ENCODE peak calls at places on chromosomes 11 and 22, in six cellular contexts. One of them, this sample, is unnamed.

GRCh38 chr11:113494021-113494420 is 18.8 kb upstream of the DRD2 start:
- DNase-seq in fibroblast of mammary gland: no peak
- DNase-seq in WTC11: no peak
- DNase-seq in epithelial cell of esophagus: no peak
- DNase-seq in iPS-NIHi11: no peak
- DNase-seq in GM19239: no peak
- DNase-seq in this sample: no peak

GRCh38 chr22:44884968-44885805 is 124.6 kb downstream of the PHF21B start:
- DNase-seq in fibroblast of mammary gland: no peak
- DNase-seq in iPS-NIHi11: peak
- DNase-seq in WTC11: no peak
- DNase-seq in epithelial cell of esophagus: no peak
- DNase-seq in GM19239: no peak
- DNase-seq in this sample: no peak

GRCh38 chr11:102664001-102664752 is 39.0 kb upstream of the MMP20 start:
- DNase-seq in GM19239: no peak
- DNase-seq in iPS-NIHi11: peak
- DNase-seq in epithelial cell of esophagus: no peak
- DNase-seq in WTC11: peak
- DNase-seq in fibroblast of mammary gland: no peak
- DNase-seq in this sample: no peak

GRCh38 chr11:58392741-58393140 is 13.9 kb downstream of the OR5B3 start:
- DNase-seq in GM19239: no peak
- DNase-seq in epithelial cell of esophagus: peak
- DNase-seq in fibroblast of mammary gland: no peak
- DNase-seq in iPS-NIHi11: no peak
- DNase-seq in WTC11: no peak
- DNase-seq in this sample: no peak

GRCh38 chr22:17788528-17789378 is 14.5 kb upstream of the BID start:
- DNase-seq in epithelial cell of esophagus: no peak
- DNase-seq in iPS-NIHi11: no peak
- DNase-seq in GM19239: no peak
- DNase-seq in WTC11: peak
- DNase-seq in fibroblast of mammary gland: no peak
- DNase-seq in this sample: no peak

GRCh38 chr11:10455637-10456487 is 798 bp downstream of the AMPD3 start:
- DNase-seq in GM19239: peak
- DNase-seq in epithelial cell of esophagus: peak
- DNase-seq in iPS-NIHi11: peak
- DNase-seq in WTC11: peak
- DNase-seq in fibroblast of mammary gland: peak
- DNase-seq in this sample: no peak

GRCh38 chr11:11426226-11426915 is 73.3 kb upstream of the CSNK2A3 start:
- DNase-seq in fibroblast of mammary gland: peak
- DNase-seq in WTC11: no peak
- DNase-seq in GM19239: no peak
- DNase-seq in epithelial cell of esophagus: peak
- DNase-seq in iPS-NIHi11: no peak
- DNase-seq in this sample: no peak

GRCh38 chr22:44625981-44626687 is 75.9 kb upstream of the PRR5 start:
- DNase-seq in epithelial cell of esophagus: peak
- DNase-seq in iPS-NIHi11: peak
- DNase-seq in fibroblast of mammary gland: peak
- DNase-seq in WTC11: peak
- DNase-seq in GM19239: peak
- DNase-seq in this sample: peak

GRCh38 chr11:78291754-78292108 is 103.0 kb downstream of the USP35 start:
- DNase-seq in fibroblast of mammary gland: no peak
- DNase-seq in epithelial cell of esophagus: no peak
- DNase-seq in iPS-NIHi11: no peak
- DNase-seq in WTC11: no peak
- DNase-seq in GM19239: no peak
- DNase-seq in this sample: no peak

GRCh38 chr22:35900483-35901168 is 128.0 kb downstream of the RBFOX2 start:
- DNase-seq in epithelial cell of esophagus: peak
- DNase-seq in iPS-NIHi11: no peak
- DNase-seq in fibroblast of mammary gland: peak
- DNase-seq in WTC11: no peak
- DNase-seq in GM19239: no peak
- DNase-seq in this sample: no peak

GRCh38 chr11:129373489-129373953 is 2.1 kb upstream of the BARX2 start:
- DNase-seq in iPS-NIHi11: no peak
- DNase-seq in epithelial cell of esophagus: peak
- DNase-seq in fibroblast of mammary gland: peak
- DNase-seq in GM19239: no peak
- DNase-seq in WTC11: peak
- DNase-seq in this sample: no peak

GRCh38 chr11:12212181-12212820 is 101.9 kb downstream of the MICAL2 start:
- DNase-seq in iPS-NIHi11: no peak
- DNase-seq in WTC11: no peak
- DNase-seq in epithelial cell of esophagus: no peak
- DNase-seq in fibroblast of mammary gland: peak
- DNase-seq in GM19239: no peak
- DNase-seq in this sample: no peak

GRCh38 chr11:67615455-67616430 is 9.0 kb downstream of the NDUFV1 start:
- DNase-seq in WTC11: peak
- DNase-seq in GM19239: peak
- DNase-seq in epithelial cell of esophagus: peak
- DNase-seq in iPS-NIHi11: peak
- DNase-seq in fibroblast of mammary gland: peak
- DNase-seq in this sample: no peak

GRCh38 chr11:66279092-66279797 is 1.3 kb downstream of the CNIH2 start:
- DNase-seq in fibroblast of mammary gland: no peak
- DNase-seq in WTC11: peak
- DNase-seq in iPS-NIHi11: no peak
- DNase-seq in epithelial cell of esophagus: no peak
- DNase-seq in GM19239: no peak
- DNase-seq in this sample: no peak

GRCh38 chr11:77851513-77851912 is 30.6 kb downstream of the AAMDC start:
- DNase-seq in WTC11: no peak
- DNase-seq in GM19239: no peak
- DNase-seq in iPS-NIHi11: no peak
- DNase-seq in fibroblast of mammary gland: no peak
- DNase-seq in epithelial cell of esophagus: no peak
- DNase-seq in this sample: no peak

GRCh38 chr11:8183136-8183535 is 14.3 kb upstream of the RIC3 start:
- DNase-seq in GM19239: no peak
- DNase-seq in fibroblast of mammary gland: peak
- DNase-seq in iPS-NIHi11: no peak
- DNase-seq in WTC11: no peak
- DNase-seq in epithelial cell of esophagus: no peak
- DNase-seq in this sample: no peak

GRCh38 chr22:16955678-16956210 is 52.3 kb downstream of the GAB4 start:
- DNase-seq in WTC11: no peak
- DNase-seq in fibroblast of mammary gland: peak
- DNase-seq in GM19239: no peak
- DNase-seq in epithelial cell of esophagus: no peak
- DNase-seq in iPS-NIHi11: no peak
- DNase-seq in this sample: no peak

This sample was measured in omental fat pad.